ENCODE peak calls at places on chromosomes 6 and 20, in seven cellular contexts. X, S, H, J, W, M and F are unnamed samples.

GRCh38 chr6:111566222-111566717 is 39.4 kb downstream of the TRAF3IP2 start:
- DNase-seq in X (no peak), S (no peak), H (no peak), J (no peak), W (no peak), M (peak), F (no peak)

GRCh38 chr6:75143186-75143585 is 62.7 kb downstream of the COL12A1 start:
- DNase-seq in X (no peak), S (no peak), H (peak), J (no peak), W (no peak), M (peak), F (no peak)

GRCh38 chr6:71107935-71108420 is 151.1 kb upstream of the B3GAT2 start:
- DNase-seq in X (no peak), S (no peak), H (peak), J (peak), W (no peak), M (peak), F (no peak)

GRCh38 chr6:12276332-12276943 is 13.7 kb upstream of the EDN1 start:
- DNase-seq in X (no peak), S (no peak), H (no peak), J (no peak), W (no peak), M (no peak), F (no peak)

GRCh38 chr6:63839485-63839884 is 203.9 kb downstream of the PHF3 start:
- DNase-seq in X (no peak), S (no peak), H (peak), J (no peak), W (no peak), M (peak), F (no peak)

GRCh38 chr6:38349795-38350194 is 289.9 kb downstream of the BTBD9 start:
- DNase-seq in X (no peak), S (no peak), H (peak), J (no peak), W (no peak), M (peak), F (peak)

GRCh38 chr6:166306378-166307081 is 1.7 kb downstream of the PRR18 start:
- DNase-seq in X (no peak), S (no peak), H (no peak), J (no peak), W (no peak), M (no peak), F (no peak)

GRCh38 chr20:57629976-57630525 is 9.8 kb upstream of the ZBP1 start:
- DNase-seq in X (no peak), S (no peak), H (no peak), J (no peak), W (no peak), M (no peak), F (no peak)

GRCh38 chr6:161607696-161608297 is 333.9 kb upstream of the AGPAT4 start:
- DNase-seq in X (no peak), S (no peak), H (no peak), J (no peak), W (no peak), M (no peak), F (no peak)

GRCh38 chr6:150417899-150418824 is 49.4 kb downstream of the IYD start:
- DNase-seq in X (no peak), S (peak), H (peak), J (peak), W (no peak), M (peak), F (peak)

GRCh38 chr20:24651171-24651972 is 181.9 kb downstream of the SYNDIG1 start:
- DNase-seq in X (no peak), S (no peak), H (peak), J (no peak), W (no peak), M (peak), F (peak)

GRCh38 chr6:149642829-149643580 is 5.5 kb downstream of the KATNA1 start:
- DNase-seq in X (no peak), S (no peak), H (no peak), J (no peak), W (no peak), M (peak), F (no peak)

GRCh38 chr6:111030008-111031006 is 48.5 kb downstream of the RPF2 start:
- DNase-seq in X (no peak), S (no peak), H (no peak), J (no peak), W (no peak), M (no peak), F (no peak)

GRCh38 chr20:50191566-50192363 is 1.1 kb downstream of the CEBPB start:
- DNase-seq in X (peak), S (peak), H (peak), J (peak), W (no peak), M (peak), F (peak)

GRCh38 chr20:59958626-59959025 is 403 bp downstream of the CDH26 start:
- DNase-seq in X (peak), S (no peak), H (no peak), J (no peak), W (no peak), M (no peak), F (no peak)

GRCh38 chr6:169955796-169956493 is 204.5 kb downstream of the ERMARD start:
- DNase-seq in X (no peak), S (no peak), H (no peak), J (no peak), W (no peak), M (no peak), F (no peak)

GRCh38 chr6:34247481-34248197 is 1.2 kb downstream of the SMIM29 start:
- DNase-seq in X (peak), S (no peak), H (no peak), J (no peak), W (no peak), M (no peak), F (peak)

GRCh38 chr6:7107578-7108195 is at the start of gene RREB1:
- DNase-seq in X (peak), S (peak), H (peak), J (peak), W (no peak), M (peak), F (peak)

GRCh38 chr6:71248866-71249265 is 39.7 kb upstream of the OGFRL1 start:
- DNase-seq in X (no peak), S (no peak), H (no peak), J (no peak), W (no peak), M (no peak), F (no peak)

GRCh38 chr6:135305684-135306083 is 124.6 kb downstream of the MYB start:
- DNase-seq in X (no peak), S (no peak), H (no peak), J (no peak), W (no peak), M (no peak), F (no peak)

GRCh38 chr20:40628877-40629276 is 60.2 kb downstream of the MAFB start:
- DNase-seq in X (no peak), S (no peak), H (no peak), J (no peak), W (no peak), M (no peak), F (peak)

GRCh38 chr6:168181776-168182765 is 103.1 kb upstream of the FRMD1 start:
- DNase-seq in X (peak), S (peak), H (no peak), J (no peak), W (no peak), M (no peak), F (no peak)

GRCh38 chr20:59242714-59243626 is 57.4 kb upstream of the EDN3 start:
- DNase-seq in X (no peak), S (no peak), H (no peak), J (peak), W (no peak), M (no peak), F (no peak)

GRCh38 chr6:73722318-73723060 is 26.5 kb downstream of the CD109 start:
- DNase-seq in X (no peak), S (no peak), H (peak), J (no peak), W (no peak), M (peak), F (no peak)

GRCh38 chr6:35665573-35665972 is 23.1 kb downstream of the FKBP5 start:
- DNase-seq in X (no peak), S (no peak), H (no peak), J (no peak), W (no peak), M (no peak), F (no peak)

GRCh38 chr6:106488494-106489369 is 128.2 kb downstream of the CRYBG1 start:
- DNase-seq in X (no peak), S (no peak), H (peak), J (no peak), W (no peak), M (no peak), F (no peak)

GRCh38 chr6:165573671-165574070 is 89.4 kb downstream of the PDE10A start:
- DNase-seq in X (no peak), S (no peak), H (peak), J (no peak), W (no peak), M (peak), F (peak)

GRCh38 chr20:23562721-23563342 is 5.5 kb downstream of the CST9L start:
- DNase-seq in X (no peak), S (no peak), H (no peak), J (no peak), W (no peak), M (no peak), F (no peak)
- H3K18ac ChIP-seq in X (no peak), S (no peak), H (no peak), J (no peak), W (no peak), M (no peak), F (no peak)

GRCh38 chr6:25244865-25245264 is 34.3 kb upstream of the CARMIL1 start:
- DNase-seq in X (no peak), S (no peak), H (no peak), J (no peak), W (no peak), M (no peak), F (no peak)
- H3K18ac ChIP-seq in X (no peak), S (no peak), H (no peak), J (no peak), W (no peak), M (no peak), F (no peak)

GRCh38 chr20:44566811-44567210 is 15.6 kb upstream of the PKIG start:
- DNase-seq in X (no peak), S (no peak), H (no peak), J (no peak), W (no peak), M (no peak), F (no peak)
- H3K18ac ChIP-seq in X (no peak), S (no peak), H (no peak), J (no peak), W (no peak), M (no peak), F (no peak)

DNA sequence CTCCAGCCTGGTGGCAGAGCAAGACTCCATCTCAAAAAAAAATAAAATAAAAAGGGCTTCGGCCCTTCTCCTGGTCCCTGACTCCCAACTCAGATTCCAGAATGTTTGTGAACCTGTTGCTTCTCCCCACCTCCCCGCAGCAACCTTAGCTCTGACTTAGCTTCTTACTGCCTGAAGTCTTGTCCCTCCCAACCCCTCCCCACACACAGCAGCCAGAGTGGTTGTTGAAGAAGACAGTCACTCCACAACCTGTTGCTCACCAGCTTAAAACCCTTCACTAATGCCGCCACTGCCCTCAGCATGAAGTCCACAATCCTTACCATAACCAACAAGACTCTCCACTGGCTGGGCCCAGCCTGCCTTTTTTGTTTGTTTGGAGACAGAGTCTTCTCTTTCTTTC is 6.5 kb upstream of the PTPRT start:
- DNase-seq in X (no peak), S (no peak), H (no peak), J (no peak), W (no peak), M (no peak), F (no peak)
- H3K18ac ChIP-seq in X (no peak), S (peak), H (no peak), J (no peak), W (no peak), M (no peak), F (no peak)

GRCh38 chr20:37763105-37763504 is 69.3 kb downstream of the CTNNBL1 start:
- DNase-seq in X (no peak), S (no peak), H (no peak), J (no peak), W (no peak), M (no peak), F (no peak)
- H3K18ac ChIP-seq in X (no peak), S (no peak), H (no peak), J (no peak), W (no peak), M (no peak), F (no peak)

GRCh38 chr20:43904778-43905177 is 9.9 kb upstream of the TOX2 start:
- DNase-seq in X (no peak), S (no peak), H (no peak), J (no peak), W (no peak), M (no peak), F (no peak)
- H3K18ac ChIP-seq in X (no peak), S (peak), H (peak), J (no peak), W (no peak), M (no peak), F (no peak)